ENCODE peak calls at places on chromosomes 13 and 19, in four cellular contexts. E is astrocyte of the cerebellum, V is psoas muscle, P is bronchial epithelial cell. M is an unnamed sample.
A peak's percentile ranks its signal among the peaks of the same experiment; 100 is the strongest.

GRCh38 chr13:32427852-32428580 is at the start of gene N4BP2L1:
- DNase-seq in V (peak; percentile 71), E (no peak), P (no peak), M (no peak)

GRCh38 chr19:54248016-54248601 is 5.5 kb upstream of the LILRA6 start:
- DNase-seq in P (no peak), V (no peak), E (no peak), M (no peak)

GRCh38 chr19:2355168-2356035 is 4.7 kb upstream of the TMPRSS9 start:
- DNase-seq in V (peak; percentile 50), E (no peak), P (no peak), M (no peak)

GRCh38 chr19:869245-870177 is 10.0 kb downstream of the CFD start:
- DNase-seq in P (peak; percentile 82), V (peak; percentile 81), E (peak; percentile 91), M (peak; percentile 79)

GRCh38 chr13:85847012-85847411 is 47.8 kb upstream of the SLITRK6 start:
- DNase-seq in E (no peak), V (no peak), P (no peak), M (no peak)

GRCh38 chr13:67238277-67238859 is 8.2 kb upstream of the PCDH9 start:
- DNase-seq in P (peak; percentile 23), E (peak; percentile 32), V (no peak), M (no peak)

GRCh38 chr13:43785166-43785680 is 1.5 kb downstream of the ENOX1 start:
- DNase-seq in P (no peak), V (no peak), E (no peak), M (no peak)

GRCh38 chr13:52980695-52981094 is 47.9 kb upstream of the OLFM4 start:
- DNase-seq in P (peak; percentile 28), E (no peak), V (no peak), M (no peak)

GRCh38 chr19:10768369-10768768 is 50.5 kb downstream of the DNM2 start:
- DNase-seq in E (no peak), V (no peak), P (no peak), M (no peak)

GRCh38 chr19:10767726-10768125 is 49.8 kb downstream of the DNM2 start:
- DNase-seq in V (no peak), E (no peak), P (no peak), M (no peak)

GRCh38 chr19:10766681-10767201 is 48.9 kb downstream of the DNM2 start:
- DNase-seq in V (no peak), P (no peak), E (no peak), M (no peak)

GRCh38 chr19:10768936-10769335 is 51.1 kb downstream of the DNM2 start:
- DNase-seq in V (no peak), P (no peak), E (no peak), M (no peak)

GRCh38 chr19:10769533-10770491 is 51.9 kb downstream of the DNM2 start:
- DNase-seq in E (no peak), V (peak; percentile 70), P (peak; percentile 26), M (no peak)
- TF ChIP-seq CTCF in E (peak; percentile 17), V (peak; percentile 39), P (no peak), M (peak; percentile 34)

GRCh38 chr13:99656092-99656745 is 154.9 kb downstream of the TM9SF2 start:
- DNase-seq in P (peak; percentile 63), V (peak; percentile 64), E (peak; percentile 73), M (peak; percentile 43)
- H3K4me3 ChIP-seq in P (no peak overlapping the region), V (no peak overlapping the region), E (no peak overlapping the region), M (no peak overlapping the region)

GRCh38 chr13:79775830-79776229 is 294.9 kb downstream of the NDFIP2 start:
- DNase-seq in E (peak; percentile 63), P (peak; percentile 65), V (no peak), M (peak; percentile 57)
- TF ChIP-seq CTCF in E (peak; percentile 72), P (peak; percentile 56), V (peak; percentile 55), M (peak; percentile 80)

GRCh38 chr13:51220706-51221105 is 1.5 kb upstream of the FAM124A start:
- DNase-seq in E (no peak), V (no peak), P (no peak), M (no peak)

GRCh38 chr13:51222510-51223283 is 499 bp downstream of the FAM124A start:
- DNase-seq in V (no peak), P (no peak), E (no peak), M (no peak)

GRCh38 chr13:51221674-51222509 is at the start of gene FAM124A:
- DNase-seq in E (no peak), V (peak; percentile 48), P (no peak), M (no peak)

GRCh38 chr13:51218691-51219090 is 3.5 kb upstream of the FAM124A start:
- DNase-seq in P (no peak), E (no peak), V (no peak), M (no peak)

DNA sequence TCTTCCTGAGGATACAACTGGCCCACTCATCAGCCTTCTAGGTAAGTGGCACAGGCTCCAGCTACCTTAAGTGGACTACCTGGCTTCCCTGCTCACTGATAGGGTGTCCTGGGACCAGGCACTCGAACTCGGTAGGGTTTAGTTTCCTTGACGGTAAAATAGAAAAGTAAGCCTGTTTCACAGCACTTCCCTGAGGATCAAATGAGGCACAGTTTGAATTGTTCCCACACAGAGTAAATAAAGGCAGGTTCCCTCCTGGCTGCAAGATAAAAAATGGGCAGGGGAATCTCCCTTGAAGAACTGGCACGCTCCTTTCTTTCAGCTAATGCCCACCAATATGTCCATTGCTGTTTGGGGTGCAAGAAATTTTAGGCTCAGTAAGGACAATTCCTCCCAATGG is 1.1 kb upstream of the FAM124A start:
- DNase-seq in P (no peak), E (no peak), V (no peak), M (no peak)
- H3K4me3 ChIP-seq in P (no peak overlapping the region), E (no peak overlapping the region), V (no peak overlapping the region), M (no peak overlapping the region)

GRCh38 chr13:74573654-74574053 is 439.4 kb upstream of the KLF12 start:
- DNase-seq in V (no peak), E (no peak), P (no peak), M (no peak)
- TF ChIP-seq CTCF in V (no peak), E (peak; percentile 13), P (peak; percentile 11), M (peak; percentile 12)

GRCh38 chr13:47790755-47791154 is 210.3 kb downstream of the SUCLA2 start:
- DNase-seq in V (no peak), P (no peak), E (no peak), M (no peak)
- H3K4me3 ChIP-seq in V (no peak overlapping the region), P (no peak overlapping the region), E (no peak overlapping the region), M (no peak overlapping the region)

DNA sequence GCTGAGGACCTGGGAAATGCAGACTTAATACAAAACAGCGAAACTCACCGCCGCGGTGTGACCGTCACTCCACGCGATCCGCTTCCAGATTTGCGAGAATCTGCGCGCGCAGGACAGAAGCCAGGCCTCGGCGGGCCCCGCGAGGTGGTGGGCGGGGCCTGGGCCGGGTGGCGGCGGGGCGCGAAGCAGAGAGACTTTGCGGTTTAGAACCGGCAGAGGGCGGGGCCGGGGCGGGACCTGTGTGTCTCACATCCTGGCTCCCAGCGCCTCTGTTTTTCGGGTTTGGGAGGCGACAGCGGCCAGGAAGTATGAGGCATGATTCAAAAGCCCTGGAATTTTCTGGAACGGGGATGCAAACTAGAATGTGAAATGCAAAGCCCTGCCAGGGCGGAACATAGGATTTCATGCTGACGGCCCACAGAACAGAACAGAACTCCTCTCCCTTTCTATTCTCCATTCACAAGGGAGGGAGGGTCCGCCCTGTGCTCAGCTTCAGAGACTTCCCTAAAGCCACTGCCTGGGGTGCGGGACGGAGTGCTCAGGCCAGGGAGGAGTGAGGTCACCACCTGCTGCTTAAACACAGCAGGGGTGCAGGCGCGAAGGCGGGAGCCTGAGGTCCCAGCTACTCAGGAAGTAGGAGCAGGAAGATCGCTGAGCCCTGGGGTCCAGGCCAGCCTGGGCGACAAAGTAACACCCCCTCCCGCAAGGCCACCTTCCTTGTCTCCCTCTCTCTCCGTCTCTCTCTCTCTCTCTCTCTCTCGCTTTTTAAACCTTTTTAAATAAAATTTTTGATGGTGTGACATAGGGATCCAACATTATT is 44.2 kb downstream of the ZNF611 start:
- DNase-seq in E (peak; percentile 85), V (peak; percentile 96), P (peak; percentile 85), M (peak; percentile 72)
- TF ChIP-seq CTCF in E (no peak), V (peak; percentile 30), P (no peak), M (no peak)

M was measured in AG09309.